ENCODE peak calls at places on chromosomes 3 and 15, in four cellular contexts. A, M, T and W are unnamed samples.
A peak's percentile ranks its signal among the peaks of the same experiment; 100 is the strongest.

GRCh38 chr15:37695719-37696118 is 238.7 kb upstream of the TMCO5A start:
- DNase-seq in T (no peak), A (no peak), M (peak; percentile 26), W (no peak)

GRCh38 chr3:49723301-49723630 is 485 bp downstream of the GMPPB start:
- DNase-seq in T (peak; percentile 66), M (peak; percentile 45), A (peak; percentile 41), W (no peak)

GRCh38 chr3:94360982-94361381 is 298.1 kb downstream of the NSUN3 start:
- DNase-seq in T (no peak), A (no peak), M (peak; percentile 41), W (no peak)

GRCh38 chr15:45091581-45091980 is 22.4 kb downstream of the DUOX2 start:
- DNase-seq in M (no peak), T (peak; percentile 60), A (no peak), W (no peak)

GRCh38 chr3:185215873-185216586 is 37.8 kb downstream of the EHHADH start:
- DNase-seq in A (no peak), M (peak; percentile 51), T (no peak), W (no peak)

GRCh38 chr3:136276049-136276755 is 26.1 kb downstream of the PCCB start:
- DNase-seq in M (no peak), T (no peak), A (no peak), W (no peak)

GRCh38 chr15:71125831-71126453 is 10.7 kb downstream of the THSD4 start:
- DNase-seq in A (no peak), T (no peak), M (no peak), W (no peak)

GRCh38 chr3:160154033-160154432 is 71.2 kb upstream of the C3orf80 start:
- DNase-seq in A (no peak), T (peak; percentile 20), M (peak; percentile 61), W (no peak)

GRCh38 chr15:98067339-98067738 is 106.8 kb downstream of the ARRDC4 start:
- DNase-seq in A (no peak), T (no peak), M (no peak), W (no peak)

GRCh38 chr15:99708563-99708962 is 24.7 kb downstream of the LYSMD4 start:
- DNase-seq in M (peak; percentile 96), T (peak; percentile 64), A (no peak), W (no peak)

GRCh38 chr15:70172124-70172523 is 74.4 kb upstream of the TLE3 start:
- DNase-seq in T (no peak), A (no peak), M (no peak), W (no peak)

GRCh38 chr3:12878026-12878636 is 36.8 kb upstream of the RPL32 start:
- DNase-seq in T (no peak), A (no peak), M (no peak), W (no peak)

GRCh38 chr3:127694467-127695215 is 21.9 kb downstream of the ABTB1 start:
- DNase-seq in M (no peak), T (peak; percentile 79), A (no peak), W (no peak)

GRCh38 chr3:134067311-134068161 is 37.8 kb upstream of the SLCO2A1 start:
- DNase-seq in M (no peak), T (no peak), A (no peak), W (no peak)

GRCh38 chr3:170858599-170858998 is 11.4 kb downstream of the RPL22L1 start:
- DNase-seq in A (no peak), M (peak; percentile 33), T (no peak), W (no peak)

GRCh38 chr15:29538110-29538509 is 268.5 kb upstream of the NSMCE3 start:
- DNase-seq in A (no peak), T (no peak), M (no peak), W (no peak)

GRCh38 chr3:9301091-9301490 is 51.6 kb upstream of the SRGAP3 start:
- DNase-seq in A (no peak), M (peak; percentile 28), T (no peak), W (no peak)

GRCh38 chr15:56978898-56979662 is 60.6 kb downstream of the TCF12 start:
- DNase-seq in M (peak; percentile 59), T (no peak), A (no peak), W (no peak)

GRCh38 chr3:62870321-62870720 is 4.9 kb downstream of the CADPS start:
- DNase-seq in T (no peak), M (peak; percentile 29), A (no peak), W (no peak)

GRCh38 chr15:101043911-101044624 is 124.9 kb downstream of the LRRK1 start:
- DNase-seq in M (no peak), A (no peak), T (peak; percentile 10), W (no peak)

GRCh38 chr3:10150987-10151386 is 9.4 kb downstream of the VHL start:
- DNase-seq in M (no peak), A (no peak), T (no peak), W (no peak)

GRCh38 chr3:14784087-14784596 is 34.6 kb upstream of the FGD5 start:
- DNase-seq in M (no peak), T (no peak), A (no peak), W (no peak)

GRCh38 chr3:64031540-64032533 is 8.5 kb upstream of the PSMD6 start:
- DNase-seq in T (no peak), A (no peak), M (no peak), W (no peak)

DNA sequence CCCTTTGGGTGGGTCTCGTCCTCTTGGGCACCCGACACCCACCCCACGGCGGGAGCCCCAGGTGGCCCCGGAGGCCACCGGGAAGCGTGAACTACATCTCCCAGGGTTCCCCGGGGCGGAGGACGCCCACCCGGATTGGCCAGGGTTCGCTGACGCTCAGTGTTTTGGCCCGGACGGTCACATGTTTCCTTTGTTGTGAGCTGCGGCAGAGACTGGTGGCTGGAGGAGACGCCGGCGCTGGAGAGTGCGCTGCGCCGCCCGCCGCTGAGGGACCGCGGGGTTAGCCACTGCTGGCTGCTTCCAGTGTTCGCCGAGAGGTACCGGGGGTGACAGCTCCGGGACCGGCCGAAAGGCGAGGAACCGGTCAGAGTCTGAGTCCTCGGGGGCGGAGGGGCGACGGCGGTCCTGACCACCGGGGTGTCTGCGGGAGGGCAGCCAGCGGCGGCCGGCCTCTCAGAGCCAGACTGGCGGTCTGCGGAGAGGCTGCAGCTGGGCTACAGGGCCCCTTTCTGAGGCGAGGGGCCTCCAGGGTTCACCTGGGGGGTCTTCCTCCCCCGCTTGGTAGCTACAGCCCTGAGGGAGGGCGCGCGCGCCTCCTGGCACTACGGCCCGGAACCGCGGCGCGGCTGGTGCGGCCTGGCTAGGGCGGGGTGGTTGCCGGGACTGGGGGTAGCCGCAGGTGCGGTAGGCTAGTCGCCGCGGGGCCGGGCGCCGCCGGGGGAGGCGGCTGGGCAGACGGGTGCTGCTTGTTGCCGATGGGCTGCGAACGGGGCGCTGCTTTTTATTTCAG is at the start of gene KLHL24:
- DNase-seq in A (peak; percentile 83), T (peak; percentile 94), M (peak; percentile 93), W (peak; percentile 70)
- TF ChIP-seq CTCF in A (no peak), T (no peak), M (no peak), W (no peak)

DNA sequence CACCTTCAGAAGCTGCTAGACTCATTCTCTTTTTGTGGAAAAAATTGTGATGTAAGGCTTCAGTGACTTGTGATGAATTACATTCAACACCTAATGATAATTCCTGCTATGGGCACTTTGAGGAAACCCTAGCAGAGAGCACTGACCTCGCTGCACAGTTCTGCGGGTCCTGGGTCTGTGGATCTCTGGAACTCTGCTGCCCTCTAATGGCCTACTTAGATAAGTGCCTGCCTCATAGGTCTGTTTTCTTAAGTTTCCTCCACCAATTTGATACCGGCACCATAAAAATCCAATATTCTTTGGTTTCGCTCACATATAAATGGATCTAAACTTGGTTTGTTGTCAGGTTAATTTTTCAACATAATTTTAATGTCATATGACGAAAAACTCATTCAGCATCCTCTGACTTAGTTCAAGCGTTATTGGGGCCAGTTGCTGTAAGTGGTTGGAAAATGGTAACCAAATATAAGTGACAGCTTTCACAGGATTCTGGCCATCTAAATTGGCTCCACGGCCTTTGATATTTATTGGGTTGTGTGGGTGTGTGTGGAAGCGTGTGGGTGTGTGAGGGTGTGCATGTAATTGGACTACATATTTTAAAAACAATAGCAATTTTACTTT is 10.4 kb downstream of the SLITRK3 start:
- DNase-seq in T (peak; percentile 38), A (no peak), M (peak; percentile 74), W (no peak)
- TF ChIP-seq CTCF in T (peak; percentile 72), A (peak; percentile 57), M (peak; percentile 81), W (peak; percentile 86)

DNA sequence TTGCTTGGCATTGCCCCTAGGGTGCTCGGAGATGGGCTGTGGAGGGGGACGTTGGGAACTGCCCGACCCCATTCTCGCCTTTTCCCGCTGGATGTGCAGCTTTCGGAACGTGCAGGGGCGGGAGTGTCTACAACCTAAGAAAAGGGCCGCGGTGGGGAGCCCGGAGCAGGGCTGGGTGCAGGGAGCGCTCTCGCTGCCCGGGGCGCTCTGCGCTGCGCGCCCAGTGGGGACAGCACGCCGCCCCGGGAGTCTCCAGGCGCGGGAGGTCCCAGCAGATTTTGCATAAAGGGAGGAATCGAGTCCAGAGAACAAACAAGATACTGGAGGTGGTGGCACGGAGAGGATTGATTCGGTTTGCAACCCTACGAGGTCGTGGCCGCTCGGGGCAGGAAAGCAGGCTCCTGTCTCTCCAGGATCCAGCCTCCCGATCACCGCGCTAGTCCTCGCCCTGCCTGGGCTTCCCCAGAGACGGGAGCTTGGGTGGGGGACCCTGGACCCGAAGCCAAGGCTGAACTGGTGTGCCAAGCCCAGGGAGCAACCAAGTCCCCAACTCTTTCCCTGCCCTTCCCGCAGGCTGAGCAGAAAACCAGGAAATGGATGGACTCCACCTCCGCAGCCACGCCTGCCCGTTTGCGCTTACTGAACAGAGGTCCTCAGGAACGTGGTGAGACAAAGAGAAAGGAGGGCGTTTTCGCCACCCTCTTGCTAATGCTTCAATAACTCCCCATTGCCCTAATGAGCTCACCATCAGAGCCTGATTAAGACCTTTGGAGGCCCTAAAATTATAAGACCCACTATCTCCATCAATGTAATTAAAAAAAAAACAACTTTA is 59.7 kb downstream of the NOX5 start:
- DNase-seq in M (peak; percentile 66), T (peak; percentile 52), A (no peak), W (no peak)
- TF ChIP-seq CTCF in M (peak; percentile 6), T (peak; percentile 14), A (no peak), W (no peak)

GRCh38 chr15:92809064-92809879 is 90.9 kb upstream of the CHD2 start:
- DNase-seq in A (peak; percentile 99), M (peak; percentile 96), T (peak; percentile 98), W (peak; percentile 82)
- TF ChIP-seq CTCF in A (peak; percentile 81), M (peak; percentile 30), T (peak; percentile 100), W (peak; percentile 83)

GRCh38 chr3:52299815-52300611 is 12.4 kb downstream of the GLYCTK start:
- DNase-seq in M (peak; percentile 32), A (no peak), T (peak; percentile 79), W (no peak)
- TF ChIP-seq CTCF in M (peak; percentile 21), A (no peak), T (peak; percentile 35), W (peak; percentile 14)

GRCh38 chr3:101635954-101636798 is 40.8 kb downstream of the ZBTB11 start:
- DNase-seq in M (peak; percentile 62), A (peak; percentile 27), T (peak; percentile 65), W (peak; percentile 23)
- TF ChIP-seq CTCF in M (peak; percentile 64), A (no peak), T (peak; percentile 59), W (peak; percentile 69)

GRCh38 chr15:62544446-62544845 is 379.4 kb upstream of the C2CD4B start:
- DNase-seq in T (no peak), A (no peak), M (no peak), W (no peak)

GRCh38 chr15:62549345-62549970 is 384.4 kb upstream of the C2CD4B start:
- DNase-seq in M (peak; percentile 59), A (no peak), T (no peak), W (no peak)

GRCh38 chr15:62545392-62546227 is 380.5 kb upstream of the C2CD4B start:
- DNase-seq in M (peak; percentile 66), A (no peak), T (no peak), W (no peak)

GRCh38 chr15:62547584-62547983 is 382.5 kb upstream of the C2CD4B start:
- DNase-seq in A (no peak), M (no peak), T (no peak), W (no peak)
- TF ChIP-seq CTCF in A (no peak), M (no peak), T (no peak), W (no peak)